ENCODE peak calls at places on chromosome X, in eight cellular contexts. P, R, X, D, L, T, J and Z are unnamed samples.

GRCh38 chrX:54447461-54447860 is 7.3 kb downstream of the TSR2 start:
- DNase-seq in P (no peak), R (no peak), X (no peak), D (no peak), L (no peak), T (no peak), J (no peak), Z (peak; percentile 5)

GRCh38 chrX:150731795-150732194 is 38.6 kb downstream of the MTMR1 start:
- DNase-seq in P (no peak), R (no peak), X (no peak), D (no peak), L (peak; percentile 56), T (no peak), J (no peak), Z (peak; percentile 6)

GRCh38 chrX:56029188-56029587 is 203.0 kb upstream of the KLF8 start:
- DNase-seq in P (no peak), R (no peak), X (no peak), D (no peak), L (no peak), T (no peak), J (no peak), Z (no peak)

GRCh38 chrX:2261838-2262678 is 238.7 kb downstream of the DHRSX start:
- DNase-seq in P (no peak), R (no peak), X (no peak), D (no peak), L (no peak), T (no peak), J (no peak), Z (peak; percentile 42)

GRCh38 chrX:48919360-48919821 is 567 bp upstream of the PIM2 start:
- DNase-seq in P (no peak), R (no peak), X (no peak), D (no peak), L (no peak), T (no peak), J (no peak), Z (no peak)

GRCh38 chrX:150942958-150943594 is 40.1 kb upstream of the HMGB3 start:
- DNase-seq in P (no peak), R (no peak), X (no peak), D (no peak), L (no peak), T (no peak), J (no peak), Z (no peak)

GRCh38 chrX:150365051-150365952 is 2.2 kb downstream of the MAMLD1 start:
- DNase-seq in P (peak; percentile 62), R (peak; percentile 75), X (no peak), D (no peak), L (peak; percentile 68), T (peak; percentile 48), J (peak; percentile 73), Z (no peak)

GRCh38 chrX:28582494-28582893 is 4.8 kb upstream of the IL1RAPL1 start:
- DNase-seq in P (no peak), R (no peak), X (no peak), D (no peak), L (no peak), T (no peak), J (no peak), Z (no peak)

GRCh38 chrX:39176105-39176504 is 374.8 kb downstream of the MID1IP1 start:
- DNase-seq in P (no peak), R (no peak), X (no peak), D (no peak), L (no peak), T (no peak), J (no peak), Z (no peak)

GRCh38 chrX:150119323-150119722 is 181.0 kb upstream of the EOLA2 start:
- DNase-seq in P (no peak), R (no peak), X (no peak), D (no peak), L (no peak), T (no peak), J (no peak), Z (no peak)

GRCh38 chrX:134194915-134195314 is 42.1 kb upstream of the CCDC160 start:
- DNase-seq in P (no peak), R (no peak), X (no peak), D (no peak), L (no peak), T (no peak), J (no peak), Z (no peak)

GRCh38 chrX:137945470-137945869 is 379.5 kb downstream of the ZIC3 start:
- DNase-seq in P (no peak), R (no peak), X (no peak), D (no peak), L (no peak), T (no peak), J (no peak), Z (no peak)

GRCh38 chrX:124771292-124771691 is 424.9 kb downstream of the SH2D1A start:
- DNase-seq in P (no peak), R (no peak), X (no peak), D (no peak), L (no peak), T (no peak), J (no peak), Z (no peak)

GRCh38 chrX:10104958-10105658 is 51.7 kb upstream of the CLCN4 start:
- DNase-seq in P (no peak), R (no peak), X (no peak), D (no peak), L (no peak), T (no peak), J (no peak), Z (no peak)

GRCh38 chrX:6151971-6152370 is 76.7 kb downstream of the NLGN4X start:
- DNase-seq in P (no peak), R (no peak), X (no peak), D (no peak), L (no peak), T (no peak), J (no peak), Z (no peak)

GRCh38 chrX:71622347-71623104 is 4.2 kb upstream of the CXCR3 start:
- DNase-seq in P (peak; percentile 67), R (peak; percentile 92), X (peak; percentile 76), D (peak; percentile 74), L (peak; percentile 85), T (peak; percentile 40), J (peak; percentile 80), Z (peak; percentile 37)

GRCh38 chrX:22090181-22090580 is 58.1 kb downstream of the PHEX start:
- DNase-seq in P (peak; percentile 42), R (no peak), X (no peak), D (no peak), L (no peak), T (no peak), J (no peak), Z (no peak)

GRCh38 chrX:6778547-6779231 is 243.8 kb upstream of the VCX3A start:
- DNase-seq in P (no peak), R (no peak), X (no peak), D (no peak), L (no peak), T (no peak), J (no peak), Z (no peak)

GRCh38 chrX:9677098-9677739 is 88.4 kb downstream of the GPR143 start:
- DNase-seq in P (peak; percentile 87), R (peak; percentile 52), X (no peak), D (no peak), L (peak; percentile 67), T (no peak), J (no peak), Z (peak; percentile 26)

GRCh38 chrX:99795495-99795894 is 614.6 kb downstream of the PCDH19 start:
- DNase-seq in P (no peak), R (no peak), X (no peak), D (no peak), L (no peak), T (no peak), J (no peak), Z (no peak)
- TF ChIP-seq CTCF in P (peak; percentile 13), R (no peak), X (peak; percentile 18), D (no peak), L (no peak), T (peak; percentile 34), J (no peak), Z (no peak)

GRCh38 chrX:107725761-107726555 is 49.6 kb downstream of the TSC22D3 start:
- DNase-seq in P (peak; percentile 44), R (no peak), X (no peak), D (no peak), L (no peak), T (no peak), J (peak; percentile 56), Z (no peak)

GRCh38 chrX:107726809-107727534 is 48.6 kb downstream of the TSC22D3 start:
- DNase-seq in P (peak; percentile 44), R (no peak), X (no peak), D (no peak), L (no peak), T (no peak), J (no peak), Z (no peak)

GRCh38 chrX:107730298-107730655 is 45.3 kb downstream of the TSC22D3 start:
- DNase-seq in P (no peak), R (no peak), X (no peak), D (no peak), L (no peak), T (no peak), J (no peak), Z (no peak)

GRCh38 chrX:107729558-107730297 is 45.9 kb downstream of the TSC22D3 start:
- DNase-seq in P (no peak), R (no peak), X (no peak), D (no peak), L (peak; percentile 78), T (no peak), J (no peak), Z (no peak)

GRCh38 chrX:107728342-107729099 is 47.1 kb downstream of the TSC22D3 start:
- DNase-seq in P (no peak), R (no peak), X (no peak), D (no peak), L (peak; percentile 48), T (no peak), J (no peak), Z (no peak)
- H3K4me1 ChIP-seq in P (peaks cover 32% of the 10 kb centered on the region), R (no peaks in the 10 kb centered on the region), X (peaks cover 6% of the 10 kb centered on the region), D (no peaks in the 10 kb centered on the region), L (peaks cover 75% of the 10 kb centered on the region), T (peaks cover 6% of the 10 kb centered on the region), J (peaks cover 24% of the 10 kb centered on the region), Z (no peaks in the 10 kb centered on the region)

GRCh38 chrX:153928846-153929245 is 2.8 kb upstream of the ARHGAP4 start:
- DNase-seq in P (no peak), R (no peak), X (no peak), D (no peak), L (no peak), T (no peak), J (no peak), Z (no peak)

GRCh38 chrX:153930011-153930910 is 4.2 kb upstream of the ARHGAP4 start:
- DNase-seq in P (no peak), R (no peak), X (no peak), D (no peak), L (no peak), T (no peak), J (no peak), Z (no peak)

GRCh38 chrX:153931151-153931550 is 3.7 kb downstream of the NAA10 start:
- DNase-seq in P (no peak), R (no peak), X (no peak), D (no peak), L (no peak), T (no peak), J (no peak), Z (no peak)

GRCh38 chrX:153927936-153928760 is 2.1 kb upstream of the ARHGAP4 start:
- DNase-seq in P (peak; percentile 98), R (peak; percentile 98), X (peak; percentile 96), D (peak; percentile 97), L (peak; percentile 98), T (peak; percentile 94), J (peak; percentile 97), Z (peak; percentile 87)

GRCh38 chrX:153929576-153929975 is 3.5 kb upstream of the ARHGAP4 start:
- DNase-seq in P (no peak), R (no peak), X (no peak), D (no peak), L (no peak), T (no peak), J (no peak), Z (no peak)
- TF ChIP-seq CTCF in P (no peak), R (no peak), X (no peak), D (no peak), L (no peak), T (no peak), J (no peak), Z (no peak)

GRCh38 chrX:130103605-130104004 is 6.7 kb downstream of the ELF4 start:
- DNase-seq in P (no peak), R (no peak), X (no peak), D (no peak), L (peak; percentile 18), T (no peak), J (no peak), Z (no peak)
- H3K4me1 ChIP-seq in P (peaks cover 25% of the 10 kb centered on the region), R (peaks cover 5% of the 10 kb centered on the region), X (peaks cover 6% of the 10 kb centered on the region), D (no peaks in the 10 kb centered on the region), L (peaks cover 6% of the 10 kb centered on the region), T (no peaks in the 10 kb centered on the region), J (peaks cover 68% of the 10 kb centered on the region), Z (no peaks in the 10 kb centered on the region)